ENCODE peak calls at places on chromosome 20, in four cellular contexts. E, Z, B and L are unnamed samples.

GRCh38 chr20:24381886-24382285 is 87.5 kb upstream of the SYNDIG1 start:
- DNase-seq in Z (no peak), B (no peak), E (no peak), L (no peak)

GRCh38 chr20:25310921-25311728 is 63.2 kb downstream of the PYGB start:
- DNase-seq in B (no peak), Z (no peak), E (no peak), L (peak; percentile 76)

GRCh38 chr20:1469925-1470571 is 3.4 kb upstream of the NSFL1C start:
- DNase-seq in E (no peak), B (no peak), Z (peak; percentile 65), L (peak; percentile 98)

GRCh38 chr20:910840-911770 is 5.0 kb downstream of the ANGPT4 start:
- DNase-seq in E (no peak), B (no peak), Z (no peak), L (peak; percentile 43)

GRCh38 chr20:46545077-46545826 is 5.2 kb downstream of the OCSTAMP start:
- DNase-seq in B (no peak), Z (no peak), E (no peak), L (no peak)

GRCh38 chr20:32780749-32781402 is 18.7 kb downstream of the DNMT3B start:
- DNase-seq in E (no peak), B (no peak), Z (peak; percentile 53), L (no peak)

GRCh38 chr20:949717-950116 is 33.6 kb upstream of the ANGPT4 start:
- DNase-seq in E (no peak), Z (no peak), B (no peak), L (no peak)

GRCh38 chr20:21147593-21147992 is 21.7 kb downstream of the KIZ start:
- DNase-seq in E (no peak), Z (no peak), B (no peak), L (no peak)

GRCh38 chr20:986733-987355 is 15.3 kb downstream of the RSPO4 start:
- DNase-seq in Z (no peak), B (no peak), E (no peak), L (no peak)

GRCh38 chr20:10201321-10201870 is 17.2 kb upstream of the SNAP25 start:
- DNase-seq in B (no peak), Z (no peak), E (no peak), L (no peak)

GRCh38 chr20:34532751-34533150 is 16.5 kb downstream of the DYNLRB1 start:
- DNase-seq in E (no peak), B (no peak), Z (no peak), L (no peak)

GRCh38 chr20:48605364-48606116 is 222.3 kb downstream of the PREX1 start:
- DNase-seq in E (no peak), B (no peak), Z (no peak), L (no peak)

GRCh38 chr20:54429364-54429763 is 46.0 kb upstream of the DOK5 start:
- DNase-seq in B (no peak), E (no peak), Z (no peak), L (peak; percentile 2)

GRCh38 chr20:24761220-24762065 is 187.6 kb upstream of the CST7 start:
- DNase-seq in E (no peak), B (no peak), Z (no peak), L (no peak)

GRCh38 chr20:22575087-22575721 is 9.2 kb downstream of the FOXA2 start:
- DNase-seq in B (no peak), E (no peak), Z (no peak), L (no peak)

GRCh38 chr20:52303281-52303950 is 111.8 kb upstream of the ZFP64 start:
- DNase-seq in B (no peak), E (no peak), Z (peak; percentile 18), L (no peak)

GRCh38 chr20:4151991-4152695 is 136.8 kb upstream of the RNF24 start:
- DNase-seq in E (no peak), Z (no peak), B (no peak), L (peak; percentile 84)

GRCh38 chr20:58112017-58112781 is 116.3 kb downstream of the ANKRD60 start:
- DNase-seq in Z (no peak), E (no peak), B (no peak), L (peak; percentile 38)

GRCh38 chr20:49104365-49104648 is 58.2 kb downstream of the CSE1L start:
- DNase-seq in E (no peak), Z (no peak), B (no peak), L (no peak)

GRCh38 chr20:35739294-35740163 is 2.5 kb downstream of the RBM39 start:
- DNase-seq in E (no peak), Z (no peak), B (no peak), L (peak; percentile 32)

GRCh38 chr20:23180451-23180921 is 94.4 kb upstream of the CD93 start:
- DNase-seq in B (no peak), E (no peak), Z (no peak), L (no peak)

GRCh38 chr20:62496525-62497218 is 20.9 kb upstream of the GATA5 start:
- DNase-seq in B (no peak), Z (no peak), E (no peak), L (peak; percentile 27)

GRCh38 chr20:11807070-11807741 is 110.5 kb upstream of the BTBD3 start:
- DNase-seq in E (no peak), Z (no peak), B (no peak), L (peak; percentile 88)

GRCh38 chr20:62943396-62943795 is 5.4 kb downstream of the GID8 start:
- DNase-seq in B (no peak), Z (no peak), E (no peak), L (no peak)

GRCh38 chr20:24817351-24817750 is 131.7 kb upstream of the CST7 start:
- DNase-seq in Z (no peak), B (no peak), E (no peak), L (no peak)

GRCh38 chr20:21052241-21052640 is 53.9 kb downstream of the LINC00237 start:
- DNase-seq in B (no peak), E (no peak), Z (no peak), L (no peak)

GRCh38 chr20:47502801-47503239 is 1.1 kb downstream of the NCOA3 start:
- DNase-seq in Z (no peak), E (no peak), B (peak; percentile 5), L (peak; percentile 43)

GRCh38 chr20:45289942-45290676 is 16.5 kb upstream of the RBPJL start:
- DNase-seq in Z (no peak), E (no peak), B (no peak), L (no peak)

GRCh38 chr20:13840093-13840465 is 55.3 kb downstream of the NDUFAF5 start:
- DNase-seq in Z (no peak), B (no peak), E (no peak), L (no peak)

GRCh38 chr20:58628491-58629212 is 22.4 kb upstream of the STX16 start:
- DNase-seq in B (no peak), Z (no peak), E (no peak), L (no peak)

GRCh38 chr20:43541214-43541613 is 17.6 kb upstream of the SGK2 start:
- DNase-seq in B (no peak), E (no peak), Z (no peak), L (no peak)

GRCh38 chr20:54133434-54134427 is 40.1 kb downstream of the CYP24A1 start:
- DNase-seq in B (no peak), Z (no peak), E (no peak), L (peak; percentile 34)

GRCh38 chr20:31608256-31608980 is 3.3 kb downstream of the ID1 start:
- DNase-seq in E (no peak), Z (peak; percentile 38), B (no peak), L (peak; percentile 92)